ENCODE peak calls at places on chromosomes 13 and 19, in nine cellular contexts. T, I, M, G, Z, F, J, D and E are unnamed samples.

GRCh38 chr19:31349160-31349881 is at the start of gene TSHZ3:
- DNase-seq in I (no peak), Z (peak; percentile 93), J (peak; percentile 72), D (peak; percentile 65), M (peak; percentile 86), G (peak; percentile 85), F (peak; percentile 89), T (peak; percentile 79), E (peak; percentile 41)

GRCh38 chr13:38688674-38689073 is 1.8 kb downstream of the FREM2 start:
- DNase-seq in T (no peak), F (no peak), Z (peak; percentile 46), D (no peak), I (no peak), M (no peak), J (no peak), G (no peak), E (no peak)

GRCh38 chr13:90485441-90485840 is 862.0 kb upstream of the MIR17HG start:
- DNase-seq in J (no peak), D (no peak), M (no peak), G (no peak), I (no peak), F (no peak), T (no peak), Z (no peak), E (peak; percentile 22)

GRCh38 chr19:51971624-51972023 is 15.0 kb downstream of the ZNF350 start:
- DNase-seq in J (no peak), Z (no peak), D (no peak), I (no peak), T (no peak), M (no peak), F (no peak), G (no peak), E (no peak)

GRCh38 chr13:21672811-21673591 is 2.1 kb downstream of the FGF9 start:
- DNase-seq in I (no peak), M (no peak), F (no peak), D (peak; percentile 47), J (no peak), G (no peak), Z (no peak), T (no peak), E (no peak)

GRCh38 chr13:48761256-48761655 is 107.5 kb downstream of the CYSLTR2 start:
- DNase-seq in Z (no peak), M (no peak), J (no peak), D (no peak), F (no peak), G (no peak), I (no peak), T (no peak), E (no peak)

GRCh38 chr13:36344886-36345437 is 1.2 kb downstream of the SPART start:
- DNase-seq in D (no peak), Z (no peak), M (peak; percentile 25), T (no peak), F (no peak), J (no peak), G (no peak), I (no peak), E (no peak)

GRCh38 chr19:14300281-14300680 is 81.0 kb upstream of the ADGRE5 start:
- DNase-seq in F (no peak), D (no peak), G (no peak), I (no peak), J (peak; percentile 10), Z (no peak), M (no peak), T (no peak), E (no peak)

GRCh38 chr13:82688400-82688999 is 1193.8 kb downstream of the SLITRK1 start:
- DNase-seq in G (no peak), Z (no peak), J (no peak), F (no peak), M (no peak), D (no peak), I (no peak), T (no peak), E (no peak)

GRCh38 chr13:43058318-43058674 is 34.9 kb downstream of the DNAJC15 start:
- DNase-seq in G (no peak), T (no peak), D (no peak), F (no peak), J (peak; percentile 60), I (no peak), M (peak; percentile 24), Z (no peak), E (peak; percentile 85)

GRCh38 chr13:43058836-43059235 is 35.5 kb downstream of the DNAJC15 start:
- DNase-seq in G (no peak), D (no peak), I (no peak), M (no peak), J (no peak), T (no peak), Z (no peak), F (no peak), E (no peak)

GRCh38 chr13:43057653-43058317 is 34.4 kb downstream of the DNAJC15 start:
- DNase-seq in J (no peak), Z (no peak), G (no peak), D (no peak), F (no peak), T (no peak), I (no peak), M (peak; percentile 46), E (no peak)

DNA sequence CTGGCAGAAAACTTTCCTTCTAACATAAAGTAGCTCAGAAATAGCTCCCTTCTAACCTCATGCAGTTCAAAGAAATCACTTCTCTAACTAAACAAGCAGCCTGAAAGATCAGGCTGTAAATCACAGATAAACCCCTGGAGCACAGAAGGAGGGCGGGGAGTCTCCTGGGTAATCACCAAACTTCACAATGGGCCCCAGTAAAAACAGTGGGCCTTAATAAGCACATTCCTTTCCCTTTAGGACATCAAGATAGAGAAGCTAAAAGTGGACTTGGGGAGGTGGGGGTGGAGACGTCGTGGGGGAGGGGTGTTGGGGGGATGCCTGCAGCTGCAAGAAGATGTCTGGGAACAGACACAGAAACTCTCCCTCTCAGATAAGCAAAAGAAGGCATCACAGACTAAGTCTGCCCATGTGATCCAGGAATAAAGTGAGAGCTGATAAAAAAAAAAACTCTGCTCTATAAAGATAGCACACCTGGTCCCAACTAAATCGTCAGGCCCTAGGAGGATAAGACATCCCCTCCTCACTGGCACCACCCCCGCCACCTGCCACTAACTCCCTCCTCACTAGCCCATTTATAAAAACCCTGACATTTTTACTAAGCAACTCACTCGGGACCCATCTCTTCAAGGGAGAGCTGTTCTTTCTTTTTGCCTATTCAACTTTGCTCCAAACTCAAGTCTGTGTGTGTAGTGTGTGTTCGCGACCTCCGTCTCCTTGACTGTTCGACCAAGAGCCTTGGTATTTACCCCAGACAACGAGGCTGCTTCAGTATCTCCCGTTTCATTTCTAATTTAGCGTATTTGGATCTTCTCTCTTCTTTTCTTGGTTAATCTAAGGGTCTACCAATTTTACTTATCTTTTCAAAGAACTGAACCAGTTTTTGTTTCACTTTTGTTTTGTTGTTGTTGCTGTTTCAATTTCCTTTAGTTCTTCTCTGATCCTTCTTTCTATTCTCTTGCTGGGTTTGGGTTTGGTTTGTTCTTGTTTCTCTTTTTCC is 31.7 kb downstream of the DNAJC15 start:
- DNase-seq in J (no peak), Z (peak; percentile 67), I (no peak), D (no peak), G (peak; percentile 46), F (no peak), T (no peak), M (peak; percentile 29), E (no peak)
- H3K27ac ChIP-seq in J (peak overlapping the region; percentile 84), Z (peak overlapping the region; percentile 73), I (peak overlapping the region; percentile 35), D (peak overlapping the region; percentile 71), G (peak overlapping the region; percentile 33), F (peak overlapping the region; percentile 2), T (peak overlapping the region; percentile 92), M (peak overlapping the region; percentile 74), E (peak overlapping the region; percentile 49)

GRCh38 chr19:2668188-2668763 is 34.2 kb downstream of the GNG7 start:
- DNase-seq in D (no peak), G (no peak), Z (no peak), T (no peak), J (peak; percentile 24), I (no peak), M (no peak), F (no peak), E (no peak)
- H3K27ac ChIP-seq in D (peak overlapping the region; percentile 85), G (no peak overlapping the region), Z (no peak overlapping the region), T (no peak overlapping the region), J (no peak overlapping the region), I (peak overlapping the region; percentile 78), M (no peak overlapping the region), F (no peak overlapping the region), E (no peak overlapping the region)

GRCh38 chr19:13156968-13157882 is 7.0 kb downstream of the IER2 start:
- DNase-seq in D (no peak), J (peak; percentile 35), T (no peak), F (no peak), G (no peak), Z (no peak), I (no peak), M (no peak), E (no peak)
- H3K27ac ChIP-seq in D (no peak overlapping the region), J (peak overlapping the region; percentile 99), T (no peak overlapping the region), F (no peak overlapping the region), G (peak overlapping the region; percentile 95), Z (no peak overlapping the region), I (no peak overlapping the region), M (no peak overlapping the region), E (peak overlapping the region; percentile 99)

GRCh38 chr19:5149930-5150329 is 181.0 kb downstream of the KDM4B start:
- DNase-seq in F (no peak), J (no peak), T (no peak), Z (no peak), M (no peak), G (no peak), D (no peak), I (no peak), E (no peak)

GRCh38 chr19:5148794-5149190 is 179.9 kb downstream of the KDM4B start:
- DNase-seq in Z (no peak), M (no peak), J (no peak), I (no peak), T (peak; percentile 49), G (no peak), D (peak; percentile 42), F (no peak), E (no peak)

GRCh38 chr19:5147074-5147970 is 178.4 kb downstream of the KDM4B start:
- DNase-seq in G (no peak), F (no peak), Z (no peak), T (peak; percentile 39), I (no peak), J (no peak), M (no peak), D (peak; percentile 32), E (no peak)

GRCh38 chr19:5149508-5149907 is 180.6 kb downstream of the KDM4B start:
- DNase-seq in I (no peak), G (no peak), D (no peak), J (no peak), M (no peak), T (peak; percentile 51), Z (no peak), F (no peak), E (no peak)

DNA sequence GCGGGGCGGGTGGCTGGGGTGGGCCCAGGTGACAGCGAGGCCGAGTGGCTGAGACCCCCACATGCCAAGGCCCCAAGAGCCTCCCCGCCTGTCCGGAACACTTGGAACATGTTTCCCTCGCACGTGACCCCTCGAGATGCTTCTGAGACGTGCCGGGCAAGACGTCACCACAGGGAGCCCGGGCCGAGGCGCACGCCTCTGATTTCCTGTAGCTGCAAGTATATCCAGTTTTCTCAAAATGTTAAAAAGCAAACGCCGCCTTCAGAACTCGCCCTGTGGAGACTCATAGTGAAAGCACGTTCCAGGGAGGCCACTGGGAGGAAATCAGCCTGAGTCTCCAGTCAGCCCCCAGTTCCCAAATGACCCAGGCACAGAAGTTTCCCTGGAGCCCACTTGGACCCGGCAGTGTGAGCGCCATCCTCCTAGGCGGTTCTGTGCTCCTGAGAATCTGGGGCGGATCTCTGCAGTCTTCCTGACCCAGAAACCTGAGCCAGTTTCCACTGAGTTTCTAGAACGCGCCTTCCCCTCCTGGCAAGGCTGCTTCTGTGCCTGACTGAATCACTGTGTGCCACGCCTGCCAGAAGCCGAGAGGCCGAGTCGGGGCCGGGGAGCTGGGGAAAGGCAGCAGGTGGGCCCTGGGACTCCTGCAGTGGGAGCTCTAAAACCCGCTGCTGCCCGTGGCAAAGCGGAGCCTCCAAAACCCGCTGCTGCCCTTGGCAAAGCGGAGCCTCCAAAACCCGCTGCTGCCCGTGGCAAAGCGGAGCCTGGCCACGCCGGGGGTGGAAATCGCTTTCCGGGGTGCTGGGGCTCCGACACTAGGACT is 179.3 kb downstream of the KDM4B start:
- DNase-seq in T (peak; percentile 46), I (no peak), F (no peak), Z (no peak), M (no peak), D (peak; percentile 65), J (no peak), G (peak; percentile 73), E (no peak)
- H3K27ac ChIP-seq in T (no peak overlapping the region), I (no peak overlapping the region), F (no peak overlapping the region), Z (no peak overlapping the region), M (no peak overlapping the region), D (peak overlapping the region; percentile 72), J (no peak overlapping the region), G (peak overlapping the region; percentile 36), E (no peak overlapping the region)